ENCODE peak calls at places on chromosomes 2 and 18, in ten cellular contexts. A is A549; H is CD4-positive, CD25-positive, alpha-beta regulatory T cell; T is fibroblast of lung; E is lung; D is left ventricle myocardium inferior; U is neuronal stem cell; J is IMR-90; R is AG04450; M is upper lobe of right lung. S is an unnamed sample. For H3K9me3, the result is how much of the 10 kb centered on the place peaks cover.

GRCh38 chr2:158692372-158693103 is 102.6 kb upstream of the DAPL1 start:
- DNase-seq in A (no peak), H (no peak), T (no peak), E (no peak), D (no peak), U (no peak), J (no peak), R (no peak), M (no peak), S (no peak)

GRCh38 chr2:202269585-202269984 is 4.0 kb downstream of the NOP58 start:
- DNase-seq in A (no peak), H (peak), T (no peak), E (no peak), D (no peak), U (no peak), J (no peak), R (no peak), M (no peak), S (no peak)

GRCh38 chr18:63409301-63409700 is 13.0 kb downstream of the VPS4B start:
- DNase-seq in A (no peak), H (no peak), T (peak), E (no peak), D (no peak), U (no peak), J (peak), R (no peak), M (no peak), S (peak)

GRCh38 chr2:17337507-17337906 is 180.7 kb downstream of the RAD51AP2 start:
- DNase-seq in A (no peak), H (no peak), T (no peak), E (no peak), D (no peak), U (no peak), J (no peak), R (no peak), M (no peak), S (no peak)

GRCh38 chr2:98716786-98717185 is 14.1 kb downstream of the MGAT4A start:
- DNase-seq in A (no peak), H (no peak), T (no peak), E (no peak), D (no peak), U (no peak), J (no peak), R (no peak), M (no peak), S (no peak)

GRCh38 chr2:188978291-188979081 is 4.3 kb downstream of the COL3A1 start:
- DNase-seq in A (no peak), H (no peak), T (peak), E (no peak), D (no peak), U (no peak), J (peak), R (no peak), M (no peak), S (peak)

GRCh38 chr2:67210430-67210829 is 186.7 kb upstream of the ETAA1 start:
- DNase-seq in A (no peak), H (no peak), T (no peak), E (no peak), D (no peak), U (no peak), J (no peak), R (no peak), M (no peak), S (no peak)

GRCh38 chr2:121746071-121746578 is 9.3 kb upstream of the TSN start:
- DNase-seq in A (no peak), H (no peak), T (no peak), E (no peak), D (no peak), U (no peak), J (no peak), R (no peak), M (no peak), S (no peak)

GRCh38 chr2:33242845-33243244 is 233.6 kb upstream of the RASGRP3 start:
- DNase-seq in A (no peak), H (no peak), T (peak), E (no peak), D (no peak), U (no peak), J (peak), R (peak), M (no peak), S (peak)

GRCh38 chr18:58893388-58894099 is 28.9 kb downstream of the ZNF532 start:
- DNase-seq in A (no peak), H (no peak), T (no peak), E (no peak), D (no peak), U (no peak), J (peak), R (no peak), M (no peak), S (peak)

GRCh38 chr2:233039217-233040173 is 7.0 kb downstream of the NEU2 start:
- DNase-seq in A (no peak), H (no peak), T (peak), E (no peak), D (no peak), U (no peak), J (no peak), R (no peak), M (no peak), S (no peak)

GRCh38 chr18:48543228-48543627 is 4.4 kb downstream of the CTIF start:
- DNase-seq in A (no peak), H (no peak), T (peak), E (no peak), D (no peak), U (no peak), J (no peak), R (no peak), M (no peak), S (no peak)

GRCh38 chr2:66915237-66915636 is 480.3 kb downstream of the MEIS1 start:
- DNase-seq in A (no peak), H (no peak), T (peak), E (no peak), D (no peak), U (no peak), J (peak), R (no peak), M (no peak), S (no peak)

DNA sequence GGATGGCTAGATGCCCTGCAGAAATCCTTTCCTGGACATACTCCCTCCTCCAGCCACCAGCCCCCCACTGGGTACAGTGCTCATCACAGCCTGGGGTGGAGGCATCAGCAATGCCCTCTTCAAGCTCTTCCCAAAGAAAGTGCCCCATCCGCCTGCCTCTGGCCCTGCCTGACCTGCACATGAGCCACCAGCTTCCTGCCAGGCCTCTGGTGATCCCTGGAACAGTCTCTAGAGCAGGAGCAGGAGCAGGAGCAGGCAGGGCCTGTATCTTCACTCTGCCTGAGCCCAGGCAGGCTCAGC is 54.1 kb upstream of the CAB39 start:
- DNase-seq in A (no peak), H (no peak), T (no peak), E (no peak), D (no peak), U (no peak), J (no peak), R (no peak), M (no peak), S (no peak)
- H3K4me3 ChIP-seq in A (no peak), H (peak), T (no peak), E (no peak), D (no peak), U (no peak), J (no peak), R (no peak), M (no peak), S (no peak)

DNA sequence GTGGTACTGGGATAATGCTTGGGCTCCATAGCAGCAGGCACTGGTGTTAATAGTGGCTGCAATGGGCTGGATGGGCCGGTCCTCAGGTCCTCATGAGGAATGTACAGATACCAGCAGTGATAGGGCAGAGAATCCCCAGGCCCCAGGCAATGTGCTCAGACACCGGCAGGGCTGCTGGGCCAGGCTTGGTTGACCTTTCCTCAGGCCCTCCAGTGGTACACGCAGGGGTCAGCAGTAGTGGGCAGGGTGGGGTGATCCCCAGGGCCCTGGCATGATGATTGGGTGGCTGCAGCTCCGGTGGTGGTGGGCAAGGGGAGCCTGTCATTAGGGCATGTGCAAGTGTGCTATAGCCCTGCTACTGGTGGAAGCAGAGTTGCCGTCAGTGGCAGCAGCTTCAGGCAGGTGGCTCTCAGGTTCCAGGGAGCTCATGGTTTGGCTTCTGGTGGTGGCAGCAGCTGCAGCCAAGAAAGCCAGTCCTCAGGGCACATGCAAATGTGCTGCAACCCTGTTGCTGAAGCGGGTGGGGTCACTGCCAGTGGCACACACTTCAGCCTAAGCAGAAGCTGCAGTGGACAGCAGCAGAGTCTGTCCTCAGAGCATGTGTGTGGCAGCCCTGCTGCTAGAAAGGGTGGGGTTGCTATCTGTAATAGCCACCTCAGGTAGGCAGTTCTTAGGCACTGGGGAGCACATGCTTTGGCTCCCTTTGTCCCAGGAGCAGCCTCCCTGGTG is 56.8 kb downstream of the CCNT2 start:
- DNase-seq in A (no peak), H (no peak), T (no peak), E (no peak), D (no peak), U (no peak), J (no peak), R (no peak), M (no peak), S (no peak)
- H3K9me3 ChIP-seq in A (under half), H (under half), T (under half), E (under half), D (under half), U (under half), J (under half), R (under half), M (under half), S (under half)

DNA sequence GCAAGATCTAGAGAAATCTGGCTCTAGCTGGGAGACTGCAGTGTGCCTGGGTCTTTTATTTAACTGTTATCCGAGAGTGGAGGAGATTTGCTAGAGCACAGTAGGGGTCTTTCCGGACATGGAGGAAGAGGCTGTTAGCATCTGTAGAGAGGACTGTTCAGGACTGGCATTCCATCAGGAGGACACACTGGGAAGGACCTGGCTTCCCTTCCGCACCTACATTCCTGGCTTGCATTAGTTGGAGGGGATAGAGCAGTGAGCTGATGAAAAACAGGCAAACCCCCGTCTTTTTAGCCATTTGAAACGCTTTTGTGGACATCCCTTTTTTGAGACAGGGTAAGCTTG is 874 bp upstream of the PIEZO2 start:
- DNase-seq in A (no peak), H (no peak), T (no peak), E (no peak), D (no peak), U (no peak), J (no peak), R (no peak), M (no peak), S (no peak)
- H3K4me3 ChIP-seq in A (no peak), H (no peak), T (no peak), E (no peak), D (no peak), U (no peak), J (no peak), R (no peak), M (no peak), S (peak)

GRCh38 chr2:238478216-238478615 is 51.5 kb downstream of the ASB1 start:
- DNase-seq in A (no peak), H (no peak), T (no peak), E (peak), D (no peak), U (no peak), J (no peak), R (no peak), M (no peak), S (no peak)
- H3K9me3 ChIP-seq in A (under half), H (under half), T (under half), E (under half), D (half or more), U (under half), J (under half), R (under half), M (under half), S (under half)

DNA sequence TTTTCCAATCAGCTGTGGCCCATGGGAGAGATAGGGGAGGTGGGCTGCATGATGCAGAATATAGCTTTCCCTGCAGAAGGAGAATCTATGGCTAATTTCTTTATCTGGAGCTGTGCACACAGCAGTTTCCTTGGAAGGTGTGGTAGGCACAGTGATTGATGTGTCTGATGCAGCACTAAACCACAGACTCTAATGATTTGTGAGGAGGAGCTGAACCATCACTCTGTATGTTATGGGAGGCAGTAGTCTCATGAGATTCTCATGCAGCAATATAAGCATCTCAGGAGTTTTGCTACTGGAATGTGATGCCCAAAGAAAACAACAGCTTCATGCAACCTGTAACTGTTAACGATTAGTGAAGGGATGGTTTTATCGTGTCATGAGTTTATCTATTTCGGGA is 286.6 kb downstream of the ARL6IP6 start:
- DNase-seq in A (no peak), H (no peak), T (no peak), E (no peak), D (no peak), U (no peak), J (no peak), R (no peak), M (no peak), S (no peak)
- H3K4me3 ChIP-seq in A (no peak), H (no peak), T (no peak), E (no peak), D (no peak), U (no peak), J (no peak), R (no peak), M (no peak), S (no peak)

GRCh38 chr2:6846540-6846939 is 19.2 kb downstream of the CMPK2 start:
- DNase-seq in A (no peak), H (no peak), T (no peak), E (no peak), D (no peak), U (no peak), J (no peak), R (no peak), M (no peak), S (no peak)
- H3K9me3 ChIP-seq in A (under half), H (half or more), T (under half), E (under half), D (half or more), U (half or more), J (under half), R (under half), M (half or more), S (under half)

DNA sequence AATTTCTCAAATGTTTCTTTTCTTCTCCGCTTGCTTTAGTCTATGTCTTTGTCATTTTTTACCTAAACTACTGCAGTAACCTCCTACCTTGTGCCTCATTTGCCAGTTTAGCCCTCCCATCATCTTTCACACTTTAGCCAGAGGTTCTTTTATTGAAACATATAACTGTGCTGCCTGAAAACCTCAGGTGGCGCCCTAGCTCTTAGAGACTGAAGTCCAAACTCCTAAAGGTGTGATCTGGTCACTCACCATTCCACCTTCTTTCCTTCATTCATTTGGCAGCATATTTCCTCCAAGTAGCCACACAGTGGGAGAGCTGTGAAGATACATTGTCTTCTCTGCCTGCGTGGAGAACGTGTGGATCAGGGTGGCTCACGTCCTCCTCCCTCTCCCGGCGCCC is 98.2 kb upstream of the MAPRE2 start:
- DNase-seq in A (no peak), H (no peak), T (no peak), E (no peak), D (no peak), U (no peak), J (no peak), R (no peak), M (no peak), S (no peak)
- H3K4me3 ChIP-seq in A (no peak), H (no peak), T (no peak), E (no peak), D (no peak), U (no peak), J (no peak), R (no peak), M (no peak), S (no peak)

GRCh38 chr18:79856119-79857080 is 58.7 kb downstream of the KCNG2 start:
- DNase-seq in A (peak), H (no peak), T (peak), E (no peak), D (no peak), U (peak), J (peak), R (no peak), M (peak), S (peak)
- H3K9me3 ChIP-seq in A (under half), H (under half), T (under half), E (under half), D (under half), U (under half), J (under half), R (under half), M (under half), S (under half)

GRCh38 chr2:176152350-176153181 is 1.2 kb downstream of the HOXD4 start:
- DNase-seq in A (no peak), H (no peak), T (peak), E (no peak), D (no peak), U (no peak), J (no peak), R (no peak), M (no peak), S (no peak)
- H3K4me3 ChIP-seq in A (no peak), H (no peak), T (no peak), E (no peak), D (peak), U (no peak), J (no peak), R (no peak), M (no peak), S (no peak)

S was measured in MG63.